ENCODE peak calls at places on chromosomes 7 and 10, in ten cellular contexts. J is head of caudate nucleus, X is dorsolateral prefrontal cortex, Y is activated T-cell treated with anti-CD3 and anti-CD28 coated beads for 1 hour, I is iris pigment epithelial cell, A is heart right ventricle, O is AG08395, S is GM04504, Z is T-helper 17 cell, U is neuronal stem cell. M is an unnamed sample.

GRCh38 chr10:101046332-101047238 is 15.2 kb upstream of the KAZALD1 start:
- DNase-seq in Y (no peak), A (no peak), I (no peak), Z (no peak), U (no peak), X (no peak), J (no peak), O (no peak), S (no peak), M (no peak)

GRCh38 chr10:51397695-51398094 is 301.7 kb downstream of the CSTF2T start:
- DNase-seq in I (peak; percentile 58), Z (no peak), U (no peak), X (no peak), Y (no peak), A (peak; percentile 67), O (peak; percentile 66), S (peak; percentile 65), J (no peak), M (no peak)

GRCh38 chr7:71465741-71466189 is 333.8 kb downstream of the GALNT17 start:
- DNase-seq in X (no peak), Z (no peak), J (no peak), S (no peak), I (no peak), A (no peak), O (no peak), U (no peak), Y (no peak), M (no peak)

GRCh38 chr7:144470052-144470451 is 66.6 kb upstream of the NOBOX start:
- DNase-seq in Z (no peak), A (no peak), X (no peak), I (peak; percentile 34), U (no peak), J (no peak), O (no peak), S (no peak), Y (no peak), M (no peak)

GRCh38 chr10:88097092-88097894 is 233.9 kb downstream of the PTEN start:
- DNase-seq in S (no peak), O (no peak), Z (no peak), I (no peak), U (no peak), J (no peak), X (no peak), Y (no peak), A (no peak), M (no peak)

GRCh38 chr7:117435475-117436043 is 8.3 kb upstream of the ASZ1 start:
- DNase-seq in A (no peak), X (no peak), Y (no peak), O (no peak), S (no peak), Z (no peak), I (no peak), U (no peak), J (no peak), M (no peak)

GRCh38 chr10:32366588-32366987 is 19.6 kb upstream of the EPC1 start:
- DNase-seq in Z (no peak), U (no peak), X (no peak), S (no peak), O (no peak), A (no peak), I (no peak), Y (no peak), J (no peak), M (no peak)

GRCh38 chr10:112984756-112985155 is 34.7 kb downstream of the TCF7L2 start:
- DNase-seq in I (no peak), Y (no peak), A (no peak), Z (no peak), J (no peak), S (no peak), O (no peak), U (no peak), X (no peak), M (no peak)

GRCh38 chr10:12702215-12702614 is 299.3 kb downstream of the CCDC3 start:
- DNase-seq in J (no peak), X (no peak), S (no peak), U (no peak), I (no peak), A (no peak), O (no peak), Z (no peak), Y (no peak), M (no peak)

GRCh38 chr7:93053209-93053945 is 64.4 kb downstream of the SAMD9 start:
- DNase-seq in U (no peak), S (no peak), Y (no peak), I (no peak), J (no peak), A (no peak), O (no peak), Z (no peak), X (no peak), M (no peak)

GRCh38 chr7:18566205-18566604 is 70.7 kb downstream of the HDAC9 start:
- DNase-seq in J (no peak), U (no peak), I (no peak), Y (no peak), A (no peak), O (no peak), S (no peak), X (no peak), Z (no peak), M (no peak)

GRCh38 chr7:156160811-156161210 is 348.5 kb upstream of the SHH start:
- DNase-seq in U (peak; percentile 9), Y (no peak), J (no peak), S (no peak), A (no peak), O (no peak), Z (no peak), I (no peak), X (no peak), M (no peak)

GRCh38 chr10:96038476-96039387 is 4.7 kb upstream of the CCNJ start:
- DNase-seq in Z (no peak), O (no peak), X (no peak), U (no peak), S (no peak), Y (no peak), I (no peak), A (no peak), J (no peak), M (no peak)

GRCh38 chr7:99080679-99081078 is 63.2 kb downstream of the SMURF1 start:
- DNase-seq in Y (no peak), Z (no peak), X (no peak), O (no peak), J (no peak), S (no peak), A (no peak), I (no peak), U (no peak), M (no peak)

GRCh38 chr7:74284781-74285259 is 4.4 kb upstream of the CLIP2 start:
- DNase-seq in S (no peak), Z (no peak), I (no peak), U (no peak), J (no peak), Y (no peak), X (no peak), A (no peak), O (no peak), M (no peak)

GRCh38 chr10:124671486-124672075 is 72.6 kb downstream of the FAM53B start:
- DNase-seq in A (peak; percentile 67), I (peak; percentile 25), Y (no peak), Z (no peak), J (peak; percentile 87), U (peak; percentile 48), S (no peak), X (peak; percentile 83), O (peak; percentile 88), M (peak; percentile 75)

GRCh38 chr7:26245150-26245549 is 43.6 kb downstream of the CBX3 start:
- DNase-seq in Z (no peak), Y (no peak), A (no peak), O (no peak), S (no peak), U (no peak), X (no peak), I (no peak), J (no peak), M (no peak)

GRCh38 chr10:74589226-74589673 is 237.2 kb upstream of the KAT6B start:
- DNase-seq in A (peak; percentile 94), I (peak; percentile 99), S (peak; percentile 99), Z (peak; percentile 54), X (peak; percentile 83), O (peak; percentile 92), J (peak; percentile 80), Y (peak; percentile 74), U (peak; percentile 70), M (peak; percentile 80)

GRCh38 chr7:31061185-31061584 is 9.1 kb downstream of the ADCYAP1R1 start:
- DNase-seq in X (no peak), J (no peak), I (no peak), Y (no peak), U (no peak), A (no peak), Z (no peak), O (no peak), S (no peak), M (no peak)

GRCh38 chr7:100837099-100837836 is 9.9 kb upstream of the EPHB4 start:
- DNase-seq in J (peak; percentile 95), Z (peak; percentile 49), Y (peak; percentile 64), X (peak; percentile 94), S (peak; percentile 82), U (peak; percentile 87), O (peak; percentile 94), I (peak; percentile 93), A (peak; percentile 95), M (peak; percentile 79)

GRCh38 chr7:26955516-26955915 is 91.1 kb upstream of the SKAP2 start:
- DNase-seq in J (no peak), A (no peak), S (no peak), U (no peak), Z (no peak), X (no peak), I (no peak), O (no peak), Y (no peak), M (no peak)

GRCh38 chr7:105278973-105279687 is 109.6 kb downstream of the SRPK2 start:
- DNase-seq in A (no peak), Y (no peak), J (peak; percentile 51), S (no peak), Z (no peak), U (no peak), O (no peak), I (no peak), X (no peak), M (no peak)

GRCh38 chr10:115045516-115045915 is 47.6 kb upstream of the ATRNL1 start:
- DNase-seq in Z (no peak), S (no peak), J (no peak), X (no peak), I (peak; percentile 11), Y (no peak), O (no peak), A (no peak), U (no peak), M (no peak)

GRCh38 chr10:67385089-67385488 is 310.9 kb downstream of the CTNNA3 start:
- DNase-seq in X (no peak), S (no peak), I (no peak), A (no peak), U (no peak), J (no peak), O (no peak), Y (no peak), Z (no peak), M (no peak)

GRCh38 chr10:71092812-71093391 is 119.5 kb upstream of the UNC5B start:
- DNase-seq in X (no peak), S (no peak), J (no peak), A (no peak), O (no peak), Z (no peak), Y (no peak), U (no peak), I (no peak), M (no peak)

M was measured in occipital lobe.